ENCODE peak calls at places on chromosomes 11 and 22, in nine cellular contexts. L, W, M, P, C, T, X, A and F are unnamed samples.

GRCh38 chr11:80281194-80281593 is 840.4 kb upstream of the TENM4 start:
- DNase-seq in L (no peak), W (no peak), M (no peak), P (no peak), C (no peak), T (no peak), X (no peak), A (no peak), F (no peak)

GRCh38 chr11:118406599-118407166 is 5.3 kb downstream of the ATP5MG start:
- DNase-seq in L (no peak), W (no peak), M (peak), P (no peak), C (no peak), T (no peak), X (no peak), A (no peak), F (no peak)

GRCh38 chr22:36493690-36494110 is 12.3 kb upstream of the TXN2 start:
- DNase-seq in L (no peak), W (no peak), M (no peak), P (peak), C (no peak), T (no peak), X (no peak), A (no peak), F (peak)

GRCh38 chr11:17633987-17634775 is 85.2 kb upstream of the MYOD1 start:
- DNase-seq in L (no peak), W (no peak), M (no peak), P (no peak), C (no peak), T (no peak), X (no peak), A (no peak), F (no peak)

GRCh38 chr11:79942071-79942470 is 501.2 kb upstream of the TENM4 start:
- DNase-seq in L (no peak), W (no peak), M (no peak), P (no peak), C (no peak), T (no peak), X (no peak), A (no peak), F (no peak)

GRCh38 chr11:75578977-75579376 is 16.9 kb downstream of the SERPINH1 start:
- DNase-seq in L (no peak), W (no peak), M (no peak), P (no peak), C (no peak), T (no peak), X (no peak), A (no peak), F (no peak)

GRCh38 chr11:84476581-84476980 is 1150.6 kb downstream of the DLG2 start:
- DNase-seq in L (no peak), W (no peak), M (peak), P (no peak), C (no peak), T (no peak), X (no peak), A (no peak), F (no peak)

GRCh38 chr11:35963911-35964310 is 20.0 kb downstream of the LDLRAD3 start:
- DNase-seq in L (no peak), W (no peak), M (peak), P (no peak), C (no peak), T (no peak), X (no peak), A (no peak), F (peak)

GRCh38 chr11:61473370-61474025 is 35.1 kb upstream of the LRRC10B start:
- DNase-seq in L (no peak), W (no peak), M (peak), P (no peak), C (no peak), T (no peak), X (no peak), A (no peak), F (no peak)

GRCh38 chr22:31866918-31867317 is 77.4 kb upstream of the YWHAH start:
- DNase-seq in L (no peak), W (no peak), M (no peak), P (no peak), C (no peak), T (no peak), X (no peak), A (no peak), F (no peak)

GRCh38 chr11:125951731-125952130 is 5.9 kb downstream of the VSIG10L2 start:
- DNase-seq in L (no peak), W (no peak), M (no peak), P (no peak), C (no peak), T (no peak), X (no peak), A (no peak), F (no peak)

GRCh38 chr22:36925388-36926290 is 12.2 kb downstream of the CSF2RB start:
- DNase-seq in L (no peak), W (no peak), M (peak), P (no peak), C (no peak), T (no peak), X (no peak), A (peak), F (no peak)

GRCh38 chr11:12455938-12456337 is 78.6 kb downstream of the PARVA start:
- DNase-seq in L (no peak), W (no peak), M (peak), P (no peak), C (no peak), T (no peak), X (no peak), A (no peak), F (no peak)

GRCh38 chr11:95229199-95230053 is 1.6 kb downstream of the SESN3 start:
- DNase-seq in L (no peak), W (peak), M (peak), P (no peak), C (peak), T (no peak), X (peak), A (no peak), F (no peak)

GRCh38 chr11:62702241-62702640 is 5.0 kb downstream of the BSCL2 start:
- DNase-seq in L (no peak), W (no peak), M (no peak), P (no peak), C (no peak), T (no peak), X (no peak), A (no peak), F (no peak)

GRCh38 chr11:33723238-33723881 is 12.9 kb downstream of the CD59 start:
- DNase-seq in L (no peak), W (no peak), M (peak), P (no peak), C (no peak), T (no peak), X (no peak), A (peak), F (no peak)

DNA sequence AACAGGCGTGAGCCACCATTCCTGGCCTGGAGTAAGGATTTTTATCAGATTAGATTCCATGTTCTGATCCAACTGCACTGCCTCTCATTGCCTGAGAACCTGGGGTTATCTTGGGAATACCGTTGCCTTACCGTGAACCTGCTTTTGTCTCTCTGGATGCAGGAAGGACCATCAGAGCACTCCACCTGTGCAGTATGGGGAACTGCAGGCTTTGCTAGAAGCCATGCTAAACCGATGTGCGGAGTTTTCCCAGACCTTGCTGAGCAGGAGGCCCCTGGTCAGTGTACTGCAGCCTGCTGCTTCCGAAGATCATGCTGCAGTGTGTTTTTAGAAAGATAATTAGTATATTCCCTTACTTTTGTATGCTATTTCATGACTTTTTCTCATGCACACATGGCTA is 43.6 kb downstream of the MEI1 start:
- DNase-seq in L (no peak), W (no peak), M (no peak), P (no peak), C (peak), T (no peak), X (no peak), A (no peak), F (no peak)
- TF ChIP-seq CTCF in L (no peak), W (no peak), M (no peak), P (no peak), C (no peak), T (no peak), X (no peak), A (no peak), F (no peak)

GRCh38 chr11:112019066-112019465 is 6.1 kb upstream of the DLAT start:
- DNase-seq in L (no peak), W (no peak), M (no peak), P (no peak), C (no peak), T (no peak), X (no peak), A (no peak), F (no peak)

GRCh38 chr11:112024178-112024777 is 930 bp upstream of the DLAT start:
- DNase-seq in L (no peak), W (no peak), M (no peak), P (no peak), C (peak), T (no peak), X (peak), A (no peak), F (no peak)

GRCh38 chr11:112024778-112025678 is at the start of gene DLAT:
- DNase-seq in L (peak), W (peak), M (peak), P (peak), C (peak), T (peak), X (peak), A (peak), F (peak)

GRCh38 chr11:112025682-112026081 is 474 bp downstream of the DLAT start:
- DNase-seq in L (no peak), W (no peak), M (no peak), P (no peak), C (no peak), T (no peak), X (no peak), A (no peak), F (no peak)

GRCh38 chr11:112023104-112023503 is 2.1 kb upstream of the DLAT start:
- DNase-seq in L (no peak), W (no peak), M (no peak), P (no peak), C (peak), T (no peak), X (no peak), A (no peak), F (no peak)
- TF ChIP-seq CTCF in L (no peak), W (no peak), M (no peak), P (no peak), C (no peak), T (no peak), X (no peak), A (no peak), F (no peak)

GRCh38 chr22:20764053-20764720 is 9.7 kb upstream of the SERPIND1 start:
- DNase-seq in L (no peak), W (no peak), M (no peak), P (no peak), C (no peak), T (no peak), X (no peak), A (no peak), F (no peak)

GRCh38 chr22:20765938-20766337 is 8.0 kb upstream of the SERPIND1 start:
- DNase-seq in L (no peak), W (no peak), M (no peak), P (no peak), C (no peak), T (no peak), X (no peak), A (no peak), F (no peak)

GRCh38 chr22:20766530-20766929 is 7.4 kb upstream of the SERPIND1 start:
- DNase-seq in L (no peak), W (no peak), M (no peak), P (no peak), C (no peak), T (no peak), X (no peak), A (no peak), F (no peak)

GRCh38 chr22:20763630-20764029 is 10.3 kb upstream of the SERPIND1 start:
- DNase-seq in L (no peak), W (no peak), M (no peak), P (no peak), C (no peak), T (no peak), X (no peak), A (no peak), F (no peak)

DNA sequence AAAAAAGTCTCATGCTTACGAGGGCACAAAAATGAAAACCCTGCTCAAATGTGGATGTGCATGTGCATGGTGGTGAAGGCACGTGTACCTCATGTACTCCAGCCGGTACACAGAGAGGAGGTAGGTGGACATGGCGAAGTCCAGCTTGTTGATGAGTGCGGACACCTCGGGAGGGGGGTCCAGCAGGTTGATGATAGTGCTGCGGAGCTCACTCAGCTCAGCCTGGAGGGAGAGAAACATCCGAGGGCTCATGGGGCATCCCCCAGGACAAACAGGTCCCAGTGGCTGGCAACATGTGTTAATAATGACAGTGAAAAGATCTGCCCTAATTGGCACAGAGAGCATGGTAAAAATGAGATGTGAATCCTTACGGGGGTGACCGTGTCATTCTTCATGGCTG is 9.2 kb upstream of the SERPIND1 start:
- DNase-seq in L (no peak), W (no peak), M (no peak), P (no peak), C (no peak), T (no peak), X (no peak), A (no peak), F (no peak)
- TF ChIP-seq CTCF in L (no peak), W (no peak), M (no peak), P (no peak), C (no peak), T (no peak), X (no peak), A (no peak), F (no peak)

GRCh38 chr22:30821863-30822215 is 127.2 kb downstream of the OSBP2 start:
- DNase-seq in L (no peak), W (no peak), M (no peak), P (no peak), C (no peak), T (no peak), X (no peak), A (no peak), F (no peak)

GRCh38 chr22:30823015-30823370 is 128.3 kb downstream of the OSBP2 start:
- DNase-seq in L (no peak), W (no peak), M (peak), P (no peak), C (peak), T (no peak), X (peak), A (no peak), F (no peak)

GRCh38 chr22:30821381-30821780 is 126.7 kb downstream of the OSBP2 start:
- DNase-seq in L (no peak), W (no peak), M (no peak), P (no peak), C (no peak), T (no peak), X (no peak), A (no peak), F (no peak)

GRCh38 chr22:30824096-30824495 is 129.4 kb downstream of the OSBP2 start:
- DNase-seq in L (no peak), W (no peak), M (no peak), P (no peak), C (no peak), T (no peak), X (no peak), A (no peak), F (no peak)

GRCh38 chr22:30822216-30823014 is 127.7 kb downstream of the OSBP2 start:
- DNase-seq in L (no peak), W (no peak), M (no peak), P (no peak), C (peak), T (no peak), X (peak), A (no peak), F (no peak)
- TF ChIP-seq CTCF in L (no peak), W (no peak), M (no peak), P (no peak), C (no peak), T (no peak), X (no peak), A (no peak), F (peak)

GRCh38 chr22:46853191-46853590 is 90.7 kb downstream of the TBC1D22A start:
- DNase-seq in L (no peak), W (no peak), M (no peak), P (no peak), C (no peak), T (no peak), X (no peak), A (no peak), F (no peak)

GRCh38 chr22:46858181-46858771 is 95.8 kb downstream of the TBC1D22A start:
- DNase-seq in L (no peak), W (no peak), M (no peak), P (no peak), C (no peak), T (no peak), X (no peak), A (no peak), F (no peak)

GRCh38 chr22:46860562-46860961 is 98.1 kb downstream of the TBC1D22A start:
- DNase-seq in L (no peak), W (no peak), M (no peak), P (no peak), C (no peak), T (no peak), X (no peak), A (no peak), F (no peak)

GRCh38 chr22:46854125-46854870 is 91.8 kb downstream of the TBC1D22A start:
- DNase-seq in L (no peak), W (peak), M (peak), P (peak), C (peak), T (no peak), X (no peak), A (peak), F (peak)

DNA sequence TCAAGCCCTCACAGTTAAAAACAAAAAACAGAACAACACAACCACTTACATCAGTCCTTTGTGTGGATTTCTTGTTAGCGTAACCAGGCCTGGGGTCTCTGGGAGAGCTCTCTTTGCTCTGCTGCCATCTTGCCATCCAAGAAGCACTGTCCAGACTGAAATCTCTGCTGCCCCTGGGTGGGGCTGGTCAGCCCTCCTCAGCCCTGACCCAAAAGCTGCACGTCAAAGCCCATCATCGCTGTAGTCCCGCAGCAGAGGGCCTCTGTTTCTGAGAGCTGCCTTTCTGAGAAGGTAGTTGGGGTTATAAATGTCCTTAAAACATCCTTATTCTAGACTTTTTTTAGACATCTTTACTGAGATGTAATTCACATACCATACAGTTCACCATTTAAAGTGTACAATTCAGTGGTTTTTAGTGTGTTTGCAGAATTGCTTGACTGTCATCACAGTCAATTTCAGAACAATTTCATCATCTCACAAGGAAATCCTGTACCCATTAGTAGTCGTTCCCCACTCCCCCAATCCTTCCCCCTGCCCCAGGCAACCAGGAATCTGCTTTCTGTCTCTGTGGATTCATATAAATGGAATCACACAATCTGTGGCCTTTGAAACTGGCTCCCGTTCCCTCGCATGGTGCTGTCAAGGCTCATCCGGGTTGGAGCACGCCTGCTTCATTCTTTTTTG is 94.8 kb downstream of the TBC1D22A start:
- DNase-seq in L (no peak), W (no peak), M (no peak), P (no peak), C (no peak), T (no peak), X (no peak), A (no peak), F (no peak)
- TF ChIP-seq CTCF in L (no peak), W (no peak), M (no peak), P (no peak), C (no peak), T (no peak), X (no peak), A (no peak), F (no peak)

GRCh38 chr11:73310661-73311393 is 2.8 kb downstream of the ARHGEF17 start:
- DNase-seq in L (no peak), W (no peak), M (no peak), P (no peak), C (no peak), T (no peak), X (no peak), A (no peak), F (no peak)

GRCh38 chr11:73310076-73310475 is 2.0 kb downstream of the ARHGEF17 start:
- DNase-seq in L (no peak), W (no peak), M (no peak), P (no peak), C (no peak), T (no peak), X (no peak), A (no peak), F (no peak)

GRCh38 chr11:73312806-73313403 is 4.8 kb downstream of the ARHGEF17 start:
- DNase-seq in L (no peak), W (no peak), M (no peak), P (no peak), C (no peak), T (no peak), X (no peak), A (no peak), F (no peak)

GRCh38 chr11:73312036-73312435 is 4.0 kb downstream of the ARHGEF17 start:
- DNase-seq in L (no peak), W (no peak), M (no peak), P (no peak), C (no peak), T (no peak), X (no peak), A (no peak), F (no peak)

GRCh38 chr11:73311394-73311869 is 3.4 kb downstream of the ARHGEF17 start:
- DNase-seq in L (no peak), W (no peak), M (no peak), P (no peak), C (no peak), T (no peak), X (no peak), A (no peak), F (no peak)
- TF ChIP-seq CTCF in L (no peak), W (no peak), M (no peak), P (no peak), C (no peak), T (no peak), X (no peak), A (no peak), F (no peak)

GRCh38 chr11:41612415-41612814 is 153.0 kb upstream of the LRRC4C start:
- DNase-seq in L (no peak), W (no peak), M (no peak), P (no peak), C (peak), T (no peak), X (no peak), A (no peak), F (no peak)
- TF ChIP-seq CTCF in L (no peak), W (peak), M (no peak), P (no peak), C (peak), T (no peak), X (no peak), A (no peak), F (no peak)

GRCh38 chr22:43186272-43187170 is at the start of gene TTLL12:
- DNase-seq in L (no peak), W (peak), M (peak), P (peak), C (peak), T (no peak), X (peak), A (no peak), F (peak)
- TF ChIP-seq CTCF in L (no peak), W (no peak), M (no peak), P (no peak), C (no peak), T (no peak), X (no peak), A (peak), F (no peak)